ENCODE peak calls at places on chromosome 3, in five cellular contexts. One of them, this sample, is unnamed.

GRCh38 chr3:101828289-101828688 is 21.0 kb upstream of the NFKBIZ start:
- DNase-seq in dermis blood vessel endothelial cell: peak
- DNase-seq in T-helper 1 cell: no peak
- DNase-seq in stimulated activated CD4-positive, alpha-beta T cell treated with anti-CD3 and anti-CD28 coated beads, Interleukin-12 subunit alpha, Interleukin-12 subunit beta, amount 100 ng/mL, for 48 hours: no peak
- DNase-seq in NCI-H2081 treated with DMSO at 0.1 percent for 48 hours: no peak
- DNase-seq in this sample: no peak

GRCh38 chr3:190883141-190883540 is 20.6 kb upstream of the GMNC start:
- DNase-seq in dermis blood vessel endothelial cell: no peak
- DNase-seq in T-helper 1 cell: no peak
- DNase-seq in stimulated activated CD4-positive, alpha-beta T cell treated with anti-CD3 and anti-CD28 coated beads, Interleukin-12 subunit alpha, Interleukin-12 subunit beta, amount 100 ng/mL, for 48 hours: no peak
- DNase-seq in NCI-H2081 treated with DMSO at 0.1 percent for 48 hours: no peak
- DNase-seq in this sample: no peak

GRCh38 chr3:34683851-34684250 is 885.4 kb downstream of the PDCD6IP start:
- DNase-seq in dermis blood vessel endothelial cell: peak
- DNase-seq in T-helper 1 cell: peak
- DNase-seq in stimulated activated CD4-positive, alpha-beta T cell treated with anti-CD3 and anti-CD28 coated beads, Interleukin-12 subunit alpha, Interleukin-12 subunit beta, amount 100 ng/mL, for 48 hours: peak
- DNase-seq in NCI-H2081 treated with DMSO at 0.1 percent for 48 hours: no peak
- DNase-seq in this sample: no peak

GRCh38 chr3:140296796-140297352 is 361.9 kb downstream of the CLSTN2 start:
- DNase-seq in dermis blood vessel endothelial cell: no peak
- DNase-seq in T-helper 1 cell: no peak
- DNase-seq in stimulated activated CD4-positive, alpha-beta T cell treated with anti-CD3 and anti-CD28 coated beads, Interleukin-12 subunit alpha, Interleukin-12 subunit beta, amount 100 ng/mL, for 48 hours: no peak
- DNase-seq in NCI-H2081 treated with DMSO at 0.1 percent for 48 hours: no peak
- DNase-seq in this sample: no peak

GRCh38 chr3:183591881-183592521 is 36.5 kb upstream of the KLHL6 start:
- DNase-seq in dermis blood vessel endothelial cell: peak
- DNase-seq in T-helper 1 cell: no peak
- DNase-seq in stimulated activated CD4-positive, alpha-beta T cell treated with anti-CD3 and anti-CD28 coated beads, Interleukin-12 subunit alpha, Interleukin-12 subunit beta, amount 100 ng/mL, for 48 hours: peak
- DNase-seq in NCI-H2081 treated with DMSO at 0.1 percent for 48 hours: no peak
- DNase-seq in this sample: no peak

GRCh38 chr3:2896281-2896967 is 213.8 kb downstream of the IL5RA start:
- DNase-seq in dermis blood vessel endothelial cell: no peak
- DNase-seq in T-helper 1 cell: no peak
- DNase-seq in stimulated activated CD4-positive, alpha-beta T cell treated with anti-CD3 and anti-CD28 coated beads, Interleukin-12 subunit alpha, Interleukin-12 subunit beta, amount 100 ng/mL, for 48 hours: no peak
- DNase-seq in NCI-H2081 treated with DMSO at 0.1 percent for 48 hours: no peak
- DNase-seq in this sample: no peak

GRCh38 chr3:54433846-54434245 is 311.5 kb downstream of the CACNA2D3 start:
- DNase-seq in dermis blood vessel endothelial cell: no peak
- DNase-seq in T-helper 1 cell: no peak
- DNase-seq in stimulated activated CD4-positive, alpha-beta T cell treated with anti-CD3 and anti-CD28 coated beads, Interleukin-12 subunit alpha, Interleukin-12 subunit beta, amount 100 ng/mL, for 48 hours: no peak
- DNase-seq in NCI-H2081 treated with DMSO at 0.1 percent for 48 hours: no peak
- DNase-seq in this sample: no peak

GRCh38 chr3:185308126-185308754 is 54.4 kb upstream of the EHHADH start:
- DNase-seq in dermis blood vessel endothelial cell: peak
- DNase-seq in T-helper 1 cell: peak
- DNase-seq in stimulated activated CD4-positive, alpha-beta T cell treated with anti-CD3 and anti-CD28 coated beads, Interleukin-12 subunit alpha, Interleukin-12 subunit beta, amount 100 ng/mL, for 48 hours: peak
- DNase-seq in NCI-H2081 treated with DMSO at 0.1 percent for 48 hours: peak
- DNase-seq in this sample: no peak

GRCh38 chr3:46692566-46692983 is 904 bp downstream of the ALS2CL start:
- DNase-seq in dermis blood vessel endothelial cell: peak
- DNase-seq in T-helper 1 cell: no peak
- DNase-seq in stimulated activated CD4-positive, alpha-beta T cell treated with anti-CD3 and anti-CD28 coated beads, Interleukin-12 subunit alpha, Interleukin-12 subunit beta, amount 100 ng/mL, for 48 hours: no peak
- DNase-seq in NCI-H2081 treated with DMSO at 0.1 percent for 48 hours: no peak
- DNase-seq in this sample: no peak

GRCh38 chr3:32934150-32934742 is 17.2 kb upstream of the CCR4 start:
- DNase-seq in dermis blood vessel endothelial cell: peak
- DNase-seq in T-helper 1 cell: no peak
- DNase-seq in stimulated activated CD4-positive, alpha-beta T cell treated with anti-CD3 and anti-CD28 coated beads, Interleukin-12 subunit alpha, Interleukin-12 subunit beta, amount 100 ng/mL, for 48 hours: no peak
- DNase-seq in NCI-H2081 treated with DMSO at 0.1 percent for 48 hours: no peak
- DNase-seq in this sample: no peak

This sample was measured in activated B cell treated with CpG ODN at 0.5 μM for 24 hours.